ENCODE peak calls at places on chromosomes 13 and 19, in eight cellular contexts. K is stimulated activated CD8-positive, alpha-beta memory T cell treated with anti-CD3 and anti-CD28 coated beads, Interleukin-7, amount 100 ng/mL, for 1 hour; F is activated T-helper 9 cell treated with anti-CD3 and anti-CD28 coated beads, Interleukin-2, amount 50 U/mL, for 16 hours; H is HT1080; N is NCI-H774; W is lung; V is activated naive CD8-positive, alpha-beta T cell treated with anti-CD3 and anti-CD28 coated beads, Interleukin-2, amount 50 U/mL, for 24 hours; O is myocyte. J is an unnamed sample.

GRCh38 chr13:99028890-99029289 is 51.0 kb upstream of the DOCK9 start:
- DNase-seq in K (no peak), N (no peak), V (peak), O (no peak), W (peak), H (peak), F (no peak), J (no peak)

GRCh38 chr13:113537909-113538688 is 46.5 kb upstream of the TFDP1 start:
- DNase-seq in H (no peak), V (no peak), K (no peak), F (no peak), O (no peak), N (no peak), W (no peak), J (no peak)

GRCh38 chr13:111590796-111591195 is 270.4 kb downstream of the TEX29 start:
- DNase-seq in V (no peak), K (no peak), O (no peak), N (no peak), H (no peak), F (no peak), W (no peak), J (no peak)

GRCh38 chr19:3619631-3620012 is 7.0 kb downstream of the CACTIN start:
- DNase-seq in H (no peak), N (no peak), F (no peak), O (no peak), K (no peak), V (no peak), W (no peak), J (no peak)

GRCh38 chr13:45807520-45808099 is 43.9 kb downstream of the SIAH3 start:
- DNase-seq in H (peak), O (peak), K (no peak), W (no peak), F (no peak), V (peak), N (peak), J (no peak)

GRCh38 chr19:43618921-43619261 is 538 bp downstream of the ZNF428 start:
- DNase-seq in H (no peak), V (peak), W (no peak), K (no peak), O (no peak), F (peak), N (peak), J (no peak)

GRCh38 chr13:77136902-77137420 is 110.0 kb upstream of the FBXL3 start:
- DNase-seq in W (no peak), F (no peak), H (no peak), K (no peak), O (peak), V (no peak), N (no peak), J (no peak)

GRCh38 chr13:87274209-87274819 is 396.9 kb upstream of the SLITRK5 start:
- DNase-seq in K (no peak), V (peak), N (peak), W (peak), H (peak), F (no peak), O (peak), J (peak)

GRCh38 chr13:21142766-21143165 is 33.6 kb downstream of the SKA3 start:
- DNase-seq in V (no peak), H (no peak), K (no peak), N (no peak), O (no peak), F (no peak), W (no peak), J (no peak)

GRCh38 chr13:74883834-74884233 is 598.1 kb downstream of the TBC1D4 start:
- DNase-seq in W (no peak), H (no peak), K (no peak), V (no peak), F (no peak), O (no peak), N (no peak), J (no peak)

GRCh38 chr19:3608750-3609322 is 2.2 kb upstream of the TBXA2R start:
- DNase-seq in K (no peak), H (peak), V (no peak), O (peak), N (no peak), W (no peak), F (no peak), J (no peak)

GRCh38 chr13:113969973-113970611 is 3.8 kb downstream of the C13orf46 start:
- DNase-seq in F (no peak), O (no peak), W (peak), V (no peak), K (no peak), N (no peak), H (no peak), J (no peak)